ENCODE peak calls at places on chromosomes 16 and 17, in ten cellular contexts. One of them, this sample, is unnamed.
A peak's percentile ranks its signal among the peaks of the same experiment; 100 is the strongest.

GRCh38 chr17:82296511-82297279 is 20.7 kb downstream of the CD7 start:
- DNase-seq in lung microvascular endothelial cell: no peak
- DNase-seq in NCI-H69: peak; percentile 78
- DNase-seq in tibial nerve: no peak
- DNase-seq in GM23248: no peak
- DNase-seq in AG08395: no peak
- DNase-seq in NCI-H187: no peak
- DNase-seq in NCI-H748 treated with DMSO at 0.1 percent for 48 hours: peak; percentile 17
- DNase-seq in GOT3: no peak
- DNase-seq in left cardiac atrium: no peak
- DNase-seq in this sample: no peak

GRCh38 chr16:1908081-1908633 is 10.1 kb downstream of the HS3ST6 start:
- DNase-seq in NCI-H187: no peak
- DNase-seq in tibial nerve: no peak
- DNase-seq in NCI-H748 treated with DMSO at 0.1 percent for 48 hours: no peak
- DNase-seq in GOT3: no peak
- DNase-seq in NCI-H69: peak; percentile 56
- DNase-seq in lung microvascular endothelial cell: no peak
- DNase-seq in left cardiac atrium: no peak
- DNase-seq in GM23248: no peak
- DNase-seq in AG08395: no peak
- DNase-seq in this sample: no peak

GRCh38 chr16:86092586-86093480 is 193.9 kb downstream of the IRF8 start:
- DNase-seq in left cardiac atrium: no peak
- DNase-seq in AG08395: no peak
- DNase-seq in NCI-H69: no peak
- DNase-seq in tibial nerve: no peak
- DNase-seq in NCI-H187: no peak
- DNase-seq in GOT3: no peak
- DNase-seq in GM23248: no peak
- DNase-seq in lung microvascular endothelial cell: no peak
- DNase-seq in NCI-H748 treated with DMSO at 0.1 percent for 48 hours: no peak
- DNase-seq in this sample: no peak

GRCh38 chr16:75483222-75483621 is 12.0 kb downstream of the CHST6 start:
- DNase-seq in left cardiac atrium: no peak
- DNase-seq in AG08395: no peak
- DNase-seq in NCI-H187: no peak
- DNase-seq in tibial nerve: no peak
- DNase-seq in NCI-H69: peak; percentile 7
- DNase-seq in NCI-H748 treated with DMSO at 0.1 percent for 48 hours: no peak
- DNase-seq in lung microvascular endothelial cell: no peak
- DNase-seq in GM23248: no peak
- DNase-seq in GOT3: no peak
- DNase-seq in this sample: no peak

GRCh38 chr17:57044976-57045867 is 39.8 kb upstream of the AKAP1 start:
- DNase-seq in tibial nerve: no peak
- DNase-seq in AG08395: no peak
- DNase-seq in lung microvascular endothelial cell: no peak
- DNase-seq in left cardiac atrium: no peak
- DNase-seq in GM23248: peak; percentile 5
- DNase-seq in NCI-H748 treated with DMSO at 0.1 percent for 48 hours: no peak
- DNase-seq in NCI-H69: no peak
- DNase-seq in NCI-H187: no peak
- DNase-seq in GOT3: no peak
- DNase-seq in this sample: no peak

GRCh38 chr16:27385398-27385797 is 16.6 kb upstream of the IL21R start:
- DNase-seq in NCI-H187: no peak
- DNase-seq in lung microvascular endothelial cell: no peak
- DNase-seq in tibial nerve: no peak
- DNase-seq in NCI-H748 treated with DMSO at 0.1 percent for 48 hours: no peak
- DNase-seq in AG08395: no peak
- DNase-seq in NCI-H69: no peak
- DNase-seq in left cardiac atrium: no peak
- DNase-seq in GOT3: no peak
- DNase-seq in GM23248: no peak
- DNase-seq in this sample: no peak

GRCh38 chr16:84022641-84023040 is 20.0 kb downstream of the SLC38A8 start:
- DNase-seq in GM23248: no peak
- DNase-seq in lung microvascular endothelial cell: no peak
- DNase-seq in NCI-H69: peak; percentile 4
- DNase-seq in NCI-H187: no peak
- DNase-seq in AG08395: no peak
- DNase-seq in left cardiac atrium: no peak
- DNase-seq in tibial nerve: no peak
- DNase-seq in GOT3: no peak
- DNase-seq in NCI-H748 treated with DMSO at 0.1 percent for 48 hours: no peak
- DNase-seq in this sample: no peak

GRCh38 chr17:60039096-60039495 is 39.6 kb downstream of the HEATR6 start:
- DNase-seq in AG08395: no peak
- DNase-seq in NCI-H748 treated with DMSO at 0.1 percent for 48 hours: no peak
- DNase-seq in left cardiac atrium: no peak
- DNase-seq in tibial nerve: no peak
- DNase-seq in NCI-H69: no peak
- DNase-seq in GM23248: no peak
- DNase-seq in lung microvascular endothelial cell: peak; percentile 7
- DNase-seq in GOT3: no peak
- DNase-seq in NCI-H187: no peak
- DNase-seq in this sample: no peak

GRCh38 chr17:74354123-74354522 is 7.5 kb downstream of the BTBD17 start:
- DNase-seq in GM23248: peak; percentile 27
- DNase-seq in lung microvascular endothelial cell: peak; percentile 26
- DNase-seq in tibial nerve: no peak
- DNase-seq in left cardiac atrium: peak; percentile 53
- DNase-seq in GOT3: no peak
- DNase-seq in NCI-H748 treated with DMSO at 0.1 percent for 48 hours: no peak
- DNase-seq in AG08395: peak; percentile 19
- DNase-seq in NCI-H187: no peak
- DNase-seq in NCI-H69: no peak
- DNase-seq in this sample: no peak

GRCh38 chr16:21104124-21104860 is 46.4 kb downstream of the DNAH3 start:
- DNase-seq in NCI-H748 treated with DMSO at 0.1 percent for 48 hours: no peak
- DNase-seq in NCI-H69: no peak
- DNase-seq in GOT3: no peak
- DNase-seq in NCI-H187: no peak
- DNase-seq in GM23248: peak; percentile 74
- DNase-seq in tibial nerve: no peak
- DNase-seq in left cardiac atrium: no peak
- DNase-seq in AG08395: peak; percentile 66
- DNase-seq in lung microvascular endothelial cell: peak; percentile 75
- DNase-seq in this sample: peak; percentile 13

GRCh38 chr17:40373324-40373723 is 8.8 kb upstream of the GJD3 start:
- DNase-seq in GOT3: no peak
- DNase-seq in NCI-H187: no peak
- DNase-seq in NCI-H69: no peak
- DNase-seq in GM23248: peak; percentile 76
- DNase-seq in AG08395: peak; percentile 46
- DNase-seq in NCI-H748 treated with DMSO at 0.1 percent for 48 hours: no peak
- DNase-seq in tibial nerve: no peak
- DNase-seq in lung microvascular endothelial cell: no peak
- DNase-seq in left cardiac atrium: no peak
- DNase-seq in this sample: no peak

GRCh38 chr16:50466170-50466569 is 82.0 kb upstream of the NKD1 start:
- DNase-seq in tibial nerve: no peak
- DNase-seq in AG08395: no peak
- DNase-seq in GOT3: no peak
- DNase-seq in NCI-H748 treated with DMSO at 0.1 percent for 48 hours: no peak
- DNase-seq in NCI-H69: no peak
- DNase-seq in GM23248: no peak
- DNase-seq in left cardiac atrium: no peak
- DNase-seq in NCI-H187: no peak
- DNase-seq in lung microvascular endothelial cell: no peak
- DNase-seq in this sample: no peak

GRCh38 chr17:77332034-77332971 is 191.5 kb downstream of the SEC14L1 start:
- DNase-seq in NCI-H187: no peak
- DNase-seq in GM23248: no peak
- DNase-seq in NCI-H69: no peak
- DNase-seq in lung microvascular endothelial cell: no peak
- DNase-seq in tibial nerve: peak; percentile 12
- DNase-seq in left cardiac atrium: no peak
- DNase-seq in GOT3: no peak
- DNase-seq in AG08395: no peak
- DNase-seq in NCI-H748 treated with DMSO at 0.1 percent for 48 hours: peak; percentile 12
- DNase-seq in this sample: no peak

GRCh38 chr17:67053438-67054000 is 9.2 kb downstream of the CACNG1 start:
- DNase-seq in NCI-H69: no peak
- DNase-seq in NCI-H187: no peak
- DNase-seq in GOT3: no peak
- DNase-seq in tibial nerve: no peak
- DNase-seq in AG08395: no peak
- DNase-seq in left cardiac atrium: no peak
- DNase-seq in lung microvascular endothelial cell: no peak
- DNase-seq in GM23248: no peak
- DNase-seq in NCI-H748 treated with DMSO at 0.1 percent for 48 hours: no peak
- DNase-seq in this sample: no peak

GRCh38 chr17:66165537-66166123 is 26.3 kb downstream of the CEP112 start:
- DNase-seq in AG08395: peak; percentile 72
- DNase-seq in GM23248: peak; percentile 66
- DNase-seq in NCI-H187: no peak
- DNase-seq in NCI-H748 treated with DMSO at 0.1 percent for 48 hours: peak; percentile 39
- DNase-seq in left cardiac atrium: no peak
- DNase-seq in NCI-H69: peak; percentile 67
- DNase-seq in tibial nerve: no peak
- DNase-seq in GOT3: no peak
- DNase-seq in lung microvascular endothelial cell: peak; percentile 76
- DNase-seq in this sample: no peak

GRCh38 chr17:77535435-77535834 is 394.7 kb downstream of the SEC14L1 start:
- DNase-seq in lung microvascular endothelial cell: no peak
- DNase-seq in NCI-H187: no peak
- DNase-seq in GM23248: no peak
- DNase-seq in GOT3: no peak
- DNase-seq in tibial nerve: no peak
- DNase-seq in AG08395: no peak
- DNase-seq in NCI-H748 treated with DMSO at 0.1 percent for 48 hours: no peak
- DNase-seq in NCI-H69: peak; percentile 65
- DNase-seq in left cardiac atrium: peak; percentile 63
- DNase-seq in this sample: no peak

GRCh38 chr16:29727452-29727851 is 18.3 kb downstream of the C16orf54 start:
- DNase-seq in tibial nerve: no peak
- DNase-seq in lung microvascular endothelial cell: no peak
- DNase-seq in left cardiac atrium: no peak
- DNase-seq in AG08395: no peak
- DNase-seq in NCI-H187: no peak
- DNase-seq in GM23248: no peak
- DNase-seq in NCI-H748 treated with DMSO at 0.1 percent for 48 hours: no peak
- DNase-seq in NCI-H69: no peak
- DNase-seq in GOT3: no peak
- DNase-seq in this sample: no peak

GRCh38 chr17:73901661-73902415 is 257.6 kb upstream of the SDK2 start:
- DNase-seq in GOT3: no peak
- DNase-seq in AG08395: peak; percentile 22
- DNase-seq in lung microvascular endothelial cell: no peak
- DNase-seq in NCI-H187: no peak
- DNase-seq in tibial nerve: no peak
- DNase-seq in GM23248: peak; percentile 12
- DNase-seq in NCI-H748 treated with DMSO at 0.1 percent for 48 hours: peak; percentile 39
- DNase-seq in NCI-H69: peak; percentile 86
- DNase-seq in left cardiac atrium: peak; percentile 56
- DNase-seq in this sample: peak; percentile 41

GRCh38 chr17:16889088-16889465 is 82.8 kb downstream of the TNFRSF13B start:
- DNase-seq in GOT3: no peak
- DNase-seq in NCI-H69: no peak
- DNase-seq in lung microvascular endothelial cell: no peak
- DNase-seq in NCI-H748 treated with DMSO at 0.1 percent for 48 hours: no peak
- DNase-seq in tibial nerve: no peak
- DNase-seq in GM23248: no peak
- DNase-seq in left cardiac atrium: no peak
- DNase-seq in AG08395: no peak
- DNase-seq in NCI-H187: no peak
- DNase-seq in this sample: no peak

GRCh38 chr17:27666831-27667560 is 36.0 kb downstream of the LGALS9 start:
- DNase-seq in GM23248: no peak
- DNase-seq in left cardiac atrium: no peak
- DNase-seq in tibial nerve: no peak
- DNase-seq in lung microvascular endothelial cell: no peak
- DNase-seq in NCI-H187: no peak
- DNase-seq in GOT3: no peak
- DNase-seq in NCI-H748 treated with DMSO at 0.1 percent for 48 hours: no peak
- DNase-seq in AG08395: no peak
- DNase-seq in NCI-H69: no peak
- DNase-seq in this sample: no peak

GRCh38 chr17:32487460-32488176 is 825 bp downstream of the CDK5R1 start:
- DNase-seq in NCI-H187: no peak
- DNase-seq in lung microvascular endothelial cell: peak; percentile 22
- DNase-seq in NCI-H748 treated with DMSO at 0.1 percent for 48 hours: no peak
- DNase-seq in AG08395: peak; percentile 26
- DNase-seq in left cardiac atrium: no peak
- DNase-seq in NCI-H69: peak; percentile 74
- DNase-seq in GOT3: no peak
- DNase-seq in tibial nerve: no peak
- DNase-seq in GM23248: peak; percentile 43
- DNase-seq in this sample: no peak

GRCh38 chr16:87845807-87846619 is 23.3 kb downstream of the SLC7A5 start:
- DNase-seq in NCI-H69: no peak
- DNase-seq in lung microvascular endothelial cell: no peak
- DNase-seq in tibial nerve: no peak
- DNase-seq in AG08395: no peak
- DNase-seq in NCI-H187: no peak
- DNase-seq in GOT3: no peak
- DNase-seq in NCI-H748 treated with DMSO at 0.1 percent for 48 hours: no peak
- DNase-seq in left cardiac atrium: no peak
- DNase-seq in GM23248: no peak
- DNase-seq in this sample: no peak

GRCh38 chr17:61363601-61364462 is 35.8 kb upstream of the TBX2 start:
- DNase-seq in left cardiac atrium: no peak
- DNase-seq in NCI-H69: peak; percentile 36
- DNase-seq in GM23248: no peak
- DNase-seq in tibial nerve: no peak
- DNase-seq in lung microvascular endothelial cell: no peak
- DNase-seq in NCI-H187: no peak
- DNase-seq in GOT3: no peak
- DNase-seq in AG08395: no peak
- DNase-seq in NCI-H748 treated with DMSO at 0.1 percent for 48 hours: no peak
- DNase-seq in this sample: no peak

GRCh38 chr16:11032922-11033291 is 88.5 kb downstream of the CLEC16A start:
- DNase-seq in lung microvascular endothelial cell: no peak
- DNase-seq in AG08395: peak; percentile 53
- DNase-seq in NCI-H69: no peak
- DNase-seq in GOT3: no peak
- DNase-seq in NCI-H748 treated with DMSO at 0.1 percent for 48 hours: no peak
- DNase-seq in NCI-H187: no peak
- DNase-seq in tibial nerve: peak; percentile 42
- DNase-seq in GM23248: peak; percentile 77
- DNase-seq in left cardiac atrium: peak; percentile 41
- DNase-seq in this sample: peak; percentile 45

GRCh38 chr16:13036600-13036999 is 135.2 kb downstream of the SHISA9 start:
- DNase-seq in tibial nerve: no peak
- DNase-seq in left cardiac atrium: peak; percentile 41
- DNase-seq in GM23248: peak; percentile 55
- DNase-seq in GOT3: no peak
- DNase-seq in NCI-H748 treated with DMSO at 0.1 percent for 48 hours: no peak
- DNase-seq in lung microvascular endothelial cell: peak; percentile 46
- DNase-seq in AG08395: peak; percentile 9
- DNase-seq in NCI-H187: no peak
- DNase-seq in NCI-H69: no peak
- DNase-seq in this sample: peak; percentile 37

GRCh38 chr16:12612598-12613101 is 191.0 kb downstream of the CPPED1 start:
- DNase-seq in GOT3: no peak
- DNase-seq in GM23248: no peak
- DNase-seq in lung microvascular endothelial cell: no peak
- DNase-seq in NCI-H69: no peak
- DNase-seq in NCI-H187: no peak
- DNase-seq in AG08395: no peak
- DNase-seq in left cardiac atrium: no peak
- DNase-seq in NCI-H748 treated with DMSO at 0.1 percent for 48 hours: no peak
- DNase-seq in tibial nerve: no peak
- DNase-seq in this sample: no peak

GRCh38 chr17:233473-233941 is 52.1 kb upstream of the DOC2B start:
- DNase-seq in tibial nerve: peak; percentile 9
- DNase-seq in NCI-H69: no peak
- DNase-seq in NCI-H748 treated with DMSO at 0.1 percent for 48 hours: no peak
- DNase-seq in NCI-H187: no peak
- DNase-seq in GM23248: no peak
- DNase-seq in AG08395: no peak
- DNase-seq in left cardiac atrium: peak; percentile 47
- DNase-seq in lung microvascular endothelial cell: peak; percentile 35
- DNase-seq in GOT3: no peak
- DNase-seq in this sample: peak; percentile 8

GRCh38 chr17:73568934-73569333 is 75.3 kb downstream of the SDK2 start:
- DNase-seq in lung microvascular endothelial cell: no peak
- DNase-seq in NCI-H748 treated with DMSO at 0.1 percent for 48 hours: no peak
- DNase-seq in AG08395: no peak
- DNase-seq in NCI-H187: no peak
- DNase-seq in left cardiac atrium: no peak
- DNase-seq in GOT3: no peak
- DNase-seq in GM23248: no peak
- DNase-seq in tibial nerve: no peak
- DNase-seq in NCI-H69: no peak
- DNase-seq in this sample: no peak